ENCODE peak calls at places on chromosomes 6 and 20, in five cellular contexts. W is RCC 7860; Z is B cell; Q is effector CD4-positive, alpha-beta T cell; C is hepatic stellate cell. V is an unnamed sample.

GRCh38 chr20:7352165-7352564 is 584.7 kb downstream of the BMP2 start:
- DNase-seq in Z (no peak), Q (no peak), W (no peak), C (no peak), V (no peak)

GRCh38 chr20:46400828-46401477 is 5.5 kb downstream of the ELMO2 start:
- DNase-seq in Z (no peak), W (no peak), Q (peak; percentile 41), C (no peak), V (peak; percentile 84)

GRCh38 chr6:13922750-13923149 is 2.0 kb upstream of the RNF182 start:
- DNase-seq in C (no peak), W (no peak), Q (no peak), Z (no peak), V (no peak)

GRCh38 chr6:142377112-142377848 is 75.5 kb downstream of the ADGRG6 start:
- DNase-seq in Z (no peak), W (peak; percentile 68), C (no peak), Q (no peak), V (peak; percentile 90)

GRCh38 chr6:32852844-32853540 is 512 bp downstream of the TAP1 start:
- DNase-seq in Q (peak; percentile 57), W (no peak), Z (peak; percentile 72), C (peak; percentile 50), V (peak; percentile 16)

GRCh38 chr6:142353690-142354089 is 51.9 kb downstream of the ADGRG6 start:
- DNase-seq in W (no peak), C (no peak), Q (no peak), Z (no peak), V (no peak)

GRCh38 chr6:88987922-88988321 is 24.5 kb upstream of the RNGTT start:
- DNase-seq in Q (no peak), Z (no peak), W (no peak), C (no peak), V (no peak)

GRCh38 chr20:63747622-63748355 is 8.2 kb downstream of the SLC2A4RG start:
- DNase-seq in Q (no peak), Z (no peak), C (no peak), W (no peak), V (no peak)

GRCh38 chr20:45967551-45968080 is 4.4 kb downstream of the ZNF335 start:
- DNase-seq in W (no peak), Z (no peak), Q (no peak), C (no peak), V (no peak)

GRCh38 chr6:41061196-41061726 is 8.3 kb downstream of the APOBEC2 start:
- DNase-seq in C (no peak), W (no peak), Z (no peak), Q (no peak), V (no peak)

GRCh38 chr6:158653577-158654354 is 3.9 kb downstream of the SYTL3 start:
- DNase-seq in C (no peak), Q (peak; percentile 83), Z (peak; percentile 53), W (no peak), V (no peak)

GRCh38 chr6:129536271-129536670 is 173.7 kb downstream of the ARHGAP18 start:
- DNase-seq in Z (no peak), C (no peak), Q (no peak), W (no peak), V (no peak)

GRCh38 chr6:2949121-2949520 is 22.2 kb downstream of the SERPINB6 start:
- DNase-seq in C (no peak), W (no peak), Q (no peak), Z (no peak), V (no peak)

GRCh38 chr20:57397004-57397692 is 6.0 kb downstream of the RBM38 start:
- DNase-seq in C (no peak), Z (peak; percentile 47), W (no peak), Q (no peak), V (no peak)

GRCh38 chr20:32358883-32359632 is 927 bp downstream of the ASXL1 start:
- DNase-seq in Z (peak; percentile 83), C (peak; percentile 77), W (peak; percentile 53), Q (peak; percentile 63), V (peak; percentile 87)

GRCh38 chr6:39225946-39226437 is 3.3 kb downstream of the KCNK5 start:
- DNase-seq in Q (no peak), Z (no peak), C (no peak), W (no peak), V (no peak)

V was measured in mesendoderm.